ENCODE peak calls at places on chromosomes 5 and 9, in eight cellular contexts. F is cardiac muscle cell; Z is activated CD4-positive, alpha-beta T cell treated with anti-CD3 and anti-CD28 coated beads, Interleukin-2, amount 50 U/mL, for 4 hours; C is GDM1; E is naive thymus-derived CD4-positive, alpha-beta T cell; G is fibroblast of pulmonary artery; B is aorta; I is stimulated activated CD4-positive, alpha-beta T cell treated with anti-CD3 and anti-CD28 coated beads, Interleukin-2, amount 100 ng/mL, for 24 hours. M is an unnamed sample.
A peak's percentile ranks its signal among the peaks of the same experiment; 100 is the strongest.

GRCh38 chr9:136774416-136775045 is 10.2 kb upstream of the LCN15 start:
- DNase-seq in F (no peak), Z (no peak), C (no peak), E (no peak), G (no peak), B (peak; percentile 28), I (no peak), M (no peak)

GRCh38 chr9:127574089-127574921 is 37.8 kb upstream of the STXBP1 start:
- DNase-seq in F (no peak), Z (peak; percentile 24), C (peak; percentile 8), E (no peak), G (peak; percentile 47), B (no peak), I (peak; percentile 52), M (no peak)

GRCh38 chr9:15552641-15553527 is at the start of gene CCDC171:
- DNase-seq in F (peak; percentile 97), Z (peak; percentile 74), C (peak; percentile 96), E (peak; percentile 89), G (peak; percentile 96), B (peak; percentile 97), I (peak; percentile 89), M (peak; percentile 91)

GRCh38 chr5:65482727-65483473 is 1.2 kb upstream of the ADAMTS6 start:
- DNase-seq in F (peak; percentile 40), Z (no peak), C (no peak), E (peak; percentile 30), G (peak; percentile 77), B (no peak), I (no peak), M (no peak)

GRCh38 chr9:87545858-87546257 is 48.2 kb downstream of the DAPK1 start:
- DNase-seq in F (no peak), Z (no peak), C (no peak), E (no peak), G (peak; percentile 59), B (no peak), I (no peak), M (no peak)

GRCh38 chr9:17556935-17557334 is 21.9 kb upstream of the SH3GL2 start:
- DNase-seq in F (no peak), Z (no peak), C (no peak), E (no peak), G (no peak), B (no peak), I (no peak), M (no peak)

GRCh38 chr5:174571662-174572397 is 152.6 kb upstream of the MSX2 start:
- DNase-seq in F (peak; percentile 37), Z (no peak), C (no peak), E (no peak), G (peak; percentile 94), B (no peak), I (no peak), M (no peak)

GRCh38 chr9:136169495-136169894 is 35.4 kb downstream of the LHX3 start:
- DNase-seq in F (no peak), Z (no peak), C (no peak), E (no peak), G (no peak), B (no peak), I (no peak), M (no peak)

GRCh38 chr9:107274953-107275422 is 8.1 kb upstream of the RAD23B start:
- DNase-seq in F (no peak), Z (no peak), C (no peak), E (no peak), G (peak; percentile 98), B (no peak), I (no peak), M (no peak)

GRCh38 chr5:60382761-60383160 is 317.2 kb downstream of the DEPDC1B start:
- DNase-seq in F (peak; percentile 11), Z (no peak), C (peak; percentile 10), E (no peak), G (peak; percentile 55), B (no peak), I (no peak), M (no peak)

GRCh38 chr9:123550012-123550411 is 194.0 kb downstream of the CRB2 start:
- DNase-seq in F (no peak), Z (no peak), C (no peak), E (no peak), G (no peak), B (no peak), I (no peak), M (no peak)

GRCh38 chr9:121388140-121388925 is 18.3 kb upstream of the STOM start:
- DNase-seq in F (no peak), Z (no peak), C (no peak), E (no peak), G (no peak), B (no peak), I (no peak), M (no peak)

GRCh38 chr9:3696368-3696767 is 170.6 kb upstream of the RFX3 start:
- DNase-seq in F (no peak), Z (no peak), C (no peak), E (no peak), G (no peak), B (no peak), I (no peak), M (no peak)

GRCh38 chr9:95341262-95342011 is 23.9 kb upstream of the FANCC start:
- DNase-seq in F (peak; percentile 52), Z (no peak), C (no peak), E (no peak), G (peak; percentile 41), B (no peak), I (no peak), M (no peak)

GRCh38 chr9:130298663-130299279 is 33.2 kb downstream of the HMCN2 start:
- DNase-seq in F (peak; percentile 76), Z (no peak), C (no peak), E (no peak), G (no peak), B (peak; percentile 70), I (no peak), M (no peak)

GRCh38 chr9:376115-376514 is 161.4 kb downstream of the DOCK8 start:
- DNase-seq in F (no peak), Z (no peak), C (no peak), E (no peak), G (no peak), B (no peak), I (no peak), M (no peak)

GRCh38 chr5:142747034-142747433 is 23.1 kb upstream of the ARHGAP26 start:
- DNase-seq in F (no peak), Z (no peak), C (no peak), E (no peak), G (peak; percentile 65), B (no peak), I (no peak), M (no peak)

GRCh38 chr5:94674841-94675382 is 56.4 kb downstream of the SLF1 start:
- DNase-seq in F (no peak), Z (no peak), C (no peak), E (no peak), G (no peak), B (no peak), I (no peak), M (no peak)

GRCh38 chr9:108831496-108832178 is 24.1 kb downstream of the ACTL7B start:
- DNase-seq in F (no peak), Z (no peak), C (no peak), E (no peak), G (no peak), B (no peak), I (no peak), M (no peak)

GRCh38 chr9:136858844-136859757 is 7.0 kb downstream of the MAMDC4 start:
- DNase-seq in F (no peak), Z (no peak), C (no peak), E (no peak), G (peak; percentile 50), B (peak; percentile 91), I (no peak), M (no peak)

GRCh38 chr5:169347786-169348185 is 46.8 kb upstream of the SLIT3 start:
- DNase-seq in F (no peak), Z (no peak), C (no peak), E (no peak), G (peak; percentile 20), B (no peak), I (no peak), M (no peak)

GRCh38 chr9:129500863-129501770 is 119.8 kb downstream of the C9orf50 start:
- DNase-seq in F (no peak), Z (no peak), C (no peak), E (no peak), G (no peak), B (no peak), I (no peak), M (no peak)

GRCh38 chr9:91234523-91234922 is 127.2 kb downstream of the AUH start:
- DNase-seq in F (peak; percentile 36), Z (no peak), C (no peak), E (no peak), G (peak; percentile 29), B (no peak), I (no peak), M (no peak)

GRCh38 chr5:133471699-133472098 is 140.6 kb downstream of the FSTL4 start:
- DNase-seq in F (no peak), Z (no peak), C (no peak), E (no peak), G (no peak), B (no peak), I (no peak), M (no peak)

GRCh38 chr5:172187118-172188032 is 649 bp downstream of the STK10 start:
- DNase-seq in F (peak; percentile 35), Z (peak; percentile 63), C (peak; percentile 33), E (peak; percentile 60), G (peak; percentile 63), B (peak; percentile 88), I (peak; percentile 72), M (no peak)

GRCh38 chr9:35956646-35957045 is 1.3 kb downstream of the OR2S2 start:
- DNase-seq in F (no peak), Z (no peak), C (no peak), E (no peak), G (no peak), B (no peak), I (no peak), M (no peak)

M was measured in GM12891.